ENCODE peak calls at places on chromosome 20, in six cellular contexts. B is A673; A is mammary epithelial cell; N is NT2/D1; T is CD4-positive, CD25-positive, alpha-beta regulatory T cell; H is hepatocyte. R is an unnamed sample. For H3K9me3, the result is how much of the 10 kb centered on the place peaks cover.

GRCh38 chr20:2741463-2741862 is 48.9 kb downstream of the EBF4 start:
- DNase-seq in B (no peak), A (no peak), N (no peak), T (no peak), H (no peak), R (no peak)

GRCh38 chr20:4886771-4887527 is 114.4 kb downstream of the SLC23A2 start:
- DNase-seq in B (no peak), A (no peak), N (no peak), T (no peak), H (no peak), R (no peak)

GRCh38 chr20:32281711-32282110 is 4.3 kb downstream of the KIF3B start:
- DNase-seq in B (no peak), A (no peak), N (no peak), T (no peak), H (no peak), R (no peak)

GRCh38 chr20:21826946-21827345 is 121.5 kb downstream of the PAX1 start:
- DNase-seq in B (no peak), A (no peak), N (peak), T (no peak), H (no peak), R (no peak)

GRCh38 chr20:57847104-57847503 is 137.3 kb upstream of the PMEPA1 start:
- DNase-seq in B (no peak), A (no peak), N (no peak), T (no peak), H (no peak), R (no peak)

GRCh38 chr20:23596856-23597255 is 8.9 kb downstream of the CST9 start:
- DNase-seq in B (peak), A (peak), N (no peak), T (no peak), H (no peak), R (no peak)

GRCh38 chr20:32820000-32820697 is 395 bp downstream of the MAPRE1 start:
- DNase-seq in B (peak), A (no peak), N (no peak), T (peak), H (peak), R (no peak)

GRCh38 chr20:21125849-21126840 is at the start of gene KIZ:
- DNase-seq in B (peak), A (peak), N (peak), T (peak), H (peak), R (peak)

GRCh38 chr20:50478162-50479036 is 31.8 kb upstream of the PTPN1 start:
- DNase-seq in B (peak), A (peak), N (peak), T (peak), H (peak), R (peak)

GRCh38 chr20:20203784-20204183 is 151.5 kb downstream of the CFAP61 start:
- DNase-seq in B (no peak), A (no peak), N (no peak), T (no peak), H (no peak), R (no peak)

GRCh38 chr20:10505320-10506226 is 70.5 kb downstream of the SLX4IP start:
- DNase-seq in B (no peak), A (no peak), N (no peak), T (no peak), H (peak), R (no peak)

GRCh38 chr20:40481743-40482458 is 207.1 kb downstream of the MAFB start:
- DNase-seq in B (no peak), A (no peak), N (no peak), T (no peak), H (no peak), R (no peak)

GRCh38 chr20:53738039-53738944 is 144.7 kb upstream of the ZNF217 start:
- DNase-seq in B (peak), A (peak), N (peak), T (no peak), H (peak), R (no peak)

GRCh38 chr20:3836132-3836531 is 10.5 kb upstream of the MAVS start:
- DNase-seq in B (no peak), A (no peak), N (no peak), T (no peak), H (no peak), R (no peak)

GRCh38 chr20:47456952-47457724 is 44.5 kb upstream of the NCOA3 start:
- DNase-seq in B (no peak), A (peak), N (no peak), T (no peak), H (no peak), R (no peak)

GRCh38 chr20:50295762-50296449 is 105.3 kb downstream of the CEBPB start:
- DNase-seq in B (no peak), A (no peak), N (no peak), T (no peak), H (no peak), R (no peak)

GRCh38 chr20:23178806-23179205 is 92.7 kb upstream of the CD93 start:
- DNase-seq in B (no peak), A (no peak), N (no peak), T (no peak), H (no peak), R (no peak)

GRCh38 chr20:58374906-58375760 is 13.9 kb upstream of the VAPB start:
- DNase-seq in B (peak), A (no peak), N (peak), T (no peak), H (peak), R (peak)

GRCh38 chr20:44720617-44720993 is 5.4 kb downstream of the CCN5 start:
- DNase-seq in B (peak), A (no peak), N (no peak), T (no peak), H (no peak), R (no peak)

GRCh38 chr20:9741996-9742395 is 96.9 kb downstream of the PAK5 start:
- DNase-seq in B (no peak), A (no peak), N (no peak), T (no peak), H (no peak), R (no peak)

GRCh38 chr20:60295214-60295613 is 337.0 kb downstream of the CDH26 start:
- DNase-seq in B (no peak), A (peak), N (no peak), T (no peak), H (no peak), R (no peak)

GRCh38 chr20:57653546-57653900 is 33.3 kb upstream of the ZBP1 start:
- DNase-seq in B (no peak), A (no peak), N (no peak), T (no peak), H (peak), R (no peak)

GRCh38 chr20:46797201-46797600 is 87.8 kb downstream of the SLC2A10 start:
- DNase-seq in B (no peak), A (no peak), N (no peak), T (no peak), H (no peak), R (no peak)

GRCh38 chr20:32062776-32063170 is 10.7 kb downstream of the HCK start:
- DNase-seq in B (no peak), A (no peak), N (no peak), T (no peak), H (no peak), R (no peak)

GRCh38 chr20:42392417-42392816 is 774.2 kb upstream of the CHD6 start:
- DNase-seq in B (no peak), A (no peak), N (no peak), T (no peak), H (no peak), R (no peak)

GRCh38 chr20:49323622-49324238 is 45.9 kb upstream of the ZNFX1 start:
- DNase-seq in B (peak), A (peak), N (no peak), T (no peak), H (peak), R (no peak)

GRCh38 chr20:23200914-23201313 is 114.8 kb upstream of the CD93 start:
- DNase-seq in B (peak), A (peak), N (peak), T (no peak), H (peak), R (peak)

GRCh38 chr20:61595216-61595615 is 343.2 kb downstream of the CDH4 start:
- DNase-seq in B (no peak), A (no peak), N (no peak), T (no peak), H (no peak), R (no peak)

GRCh38 chr20:62023935-62024334 is 41.7 kb downstream of the TAF4 start:
- DNase-seq in B (no peak), A (no peak), N (no peak), T (no peak), H (no peak), R (no peak)

GRCh38 chr20:35618372-35619131 is 2.9 kb downstream of the SPAG4 start:
- DNase-seq in B (peak), A (peak), N (no peak), T (peak), H (no peak), R (no peak)

GRCh38 chr20:8223096-8223870 is 91.2 kb downstream of the PLCB1 start:
- DNase-seq in B (no peak), A (no peak), N (no peak), T (no peak), H (no peak), R (no peak)

GRCh38 chr20:47790032-47790965 is 5.0 kb upstream of the SULF2 start:
- DNase-seq in B (no peak), A (peak), N (no peak), T (no peak), H (peak), R (no peak)

GRCh38 chr20:19973920-19974620 is 43.1 kb upstream of the NAA20 start:
- DNase-seq in B (peak), A (peak), N (no peak), T (no peak), H (peak), R (no peak)

GRCh38 chr20:32649697-32650471 is 23.9 kb downstream of the C20orf203 start:
- DNase-seq in B (no peak), A (no peak), N (no peak), T (no peak), H (peak), R (no peak)

GRCh38 chr20:36969050-36969449 is 17.5 kb upstream of the SAMHD1 start:
- DNase-seq in B (no peak), A (no peak), N (no peak), T (no peak), H (no peak), R (no peak)

GRCh38 chr20:36969478-36970186 is 18.1 kb upstream of the SAMHD1 start:
- DNase-seq in B (no peak), A (no peak), N (no peak), T (no peak), H (no peak), R (no peak)

GRCh38 chr20:36971103-36971502 is 19.6 kb upstream of the SAMHD1 start:
- DNase-seq in B (no peak), A (no peak), N (no peak), T (no peak), H (no peak), R (no peak)

DNA sequence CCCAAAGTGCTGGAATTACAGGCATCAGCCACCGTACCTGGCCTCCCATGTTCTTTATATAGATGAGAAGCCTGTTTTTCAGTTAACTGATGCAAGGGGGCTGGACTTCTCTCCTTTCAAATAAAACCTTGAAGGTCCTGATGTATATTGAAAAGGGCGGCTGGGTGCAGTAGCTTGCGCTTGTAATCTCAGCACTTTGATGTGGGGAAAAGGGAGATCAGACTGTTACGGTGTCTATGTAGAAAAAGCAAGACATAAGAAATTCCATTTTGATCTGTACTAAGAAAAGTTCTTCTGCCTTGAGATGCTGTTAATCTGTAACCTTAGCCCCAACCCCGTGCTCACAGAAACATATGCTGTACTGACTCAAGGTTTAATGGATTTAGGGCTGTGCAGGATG is 16.1 kb upstream of the SAMHD1 start:
- DNase-seq in B (no peak), A (no peak), N (no peak), T (no peak), H (no peak), R (no peak)
- H3K9me3 ChIP-seq in B (under half), A (under half), N (under half), T (under half), H (under half), R (under half)

DNA sequence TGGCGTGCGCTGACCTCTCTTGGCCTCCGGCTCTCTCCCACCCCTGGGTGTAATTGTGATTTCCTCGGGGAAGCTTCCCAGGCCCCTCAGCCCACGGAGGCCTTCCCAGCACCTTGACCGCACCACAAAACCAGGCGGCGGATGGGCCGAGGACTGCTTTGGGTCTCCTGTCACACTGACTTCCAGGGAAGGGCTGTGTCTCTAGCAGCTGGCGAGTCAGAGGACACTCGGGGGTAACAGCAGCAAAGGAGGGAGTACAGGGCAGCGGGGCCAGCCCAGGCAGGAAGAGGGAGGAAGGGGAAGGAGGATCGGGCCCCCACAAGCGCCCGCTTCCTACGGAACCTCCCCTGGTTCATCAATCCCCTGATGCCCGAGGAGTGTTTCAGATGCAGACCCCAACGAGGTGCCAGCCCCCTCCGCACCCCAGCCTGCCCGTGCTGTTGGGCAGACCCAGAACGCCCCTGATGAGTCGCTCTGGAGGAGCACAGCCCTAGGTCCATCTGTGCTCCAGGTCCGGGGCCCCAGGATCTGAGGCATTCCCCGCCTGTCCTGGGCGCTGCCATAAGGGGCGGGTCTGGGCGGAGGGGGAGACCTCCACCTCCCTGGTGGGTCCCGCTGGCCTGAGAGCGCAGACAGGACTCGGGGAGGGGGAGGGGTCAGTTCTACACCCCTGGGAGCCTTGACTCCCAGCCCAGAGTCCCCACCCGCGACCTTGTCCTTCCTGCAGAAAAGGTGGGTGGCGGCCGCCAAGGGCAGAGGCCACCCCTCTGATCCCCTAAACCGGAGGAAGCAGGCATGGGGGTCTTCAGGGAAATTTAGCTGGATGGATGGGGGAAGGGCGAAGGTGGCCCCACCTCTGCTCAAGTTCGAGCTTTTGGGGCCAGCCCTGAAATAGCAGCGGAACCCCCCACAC is 956 bp downstream of the CHRNA4 start:
- DNase-seq in B (no peak), A (no peak), N (no peak), T (no peak), H (no peak), R (no peak)
- H3K4me3 ChIP-seq in B (no peak), A (no peak), N (peak), T (no peak), H (no peak), R (peak)

GRCh38 chr20:56207656-56208055 is 40.9 kb upstream of the MC3R start:
- DNase-seq in B (no peak), A (no peak), N (no peak), T (no peak), H (no peak), R (no peak)

GRCh38 chr20:56215115-56215514 is 33.4 kb upstream of the MC3R start:
- DNase-seq in B (no peak), A (no peak), N (no peak), T (no peak), H (no peak), R (no peak)

GRCh38 chr20:56211051-56211450 is 37.5 kb upstream of the MC3R start:
- DNase-seq in B (no peak), A (no peak), N (no peak), T (no peak), H (no peak), R (no peak)

GRCh38 chr20:56208121-56208520 is 40.4 kb upstream of the MC3R start:
- DNase-seq in B (no peak), A (no peak), N (no peak), T (no peak), H (no peak), R (no peak)

GRCh38 chr20:56212071-56212470 is 36.5 kb upstream of the MC3R start:
- DNase-seq in B (no peak), A (no peak), N (no peak), T (no peak), H (no peak), R (no peak)
- H3K9me3 ChIP-seq in B (under half), A (under half), N (under half), T (under half), H (under half), R (under half)

GRCh38 chr20:11686900-11687543 is 230.7 kb upstream of the BTBD3 start:
- DNase-seq in B (peak), A (peak), N (no peak), T (no peak), H (peak), R (no peak)

GRCh38 chr20:11686195-11686594 is 231.5 kb upstream of the BTBD3 start:
- DNase-seq in B (no peak), A (no peak), N (no peak), T (no peak), H (no peak), R (no peak)

GRCh38 chr20:11691766-11692165 is 225.9 kb upstream of the BTBD3 start:
- DNase-seq in B (no peak), A (no peak), N (no peak), T (no peak), H (no peak), R (no peak)

GRCh38 chr20:11689262-11689661 is 228.4 kb upstream of the BTBD3 start:
- DNase-seq in B (no peak), A (no peak), N (no peak), T (no peak), H (no peak), R (no peak)

GRCh38 chr20:11687546-11688292 is 230.0 kb upstream of the BTBD3 start:
- DNase-seq in B (no peak), A (no peak), N (no peak), T (no peak), H (peak), R (no peak)
- H3K4me3 ChIP-seq in B (no peak), A (no peak), N (no peak), T (no peak), H (peak), R (peak)

DNA sequence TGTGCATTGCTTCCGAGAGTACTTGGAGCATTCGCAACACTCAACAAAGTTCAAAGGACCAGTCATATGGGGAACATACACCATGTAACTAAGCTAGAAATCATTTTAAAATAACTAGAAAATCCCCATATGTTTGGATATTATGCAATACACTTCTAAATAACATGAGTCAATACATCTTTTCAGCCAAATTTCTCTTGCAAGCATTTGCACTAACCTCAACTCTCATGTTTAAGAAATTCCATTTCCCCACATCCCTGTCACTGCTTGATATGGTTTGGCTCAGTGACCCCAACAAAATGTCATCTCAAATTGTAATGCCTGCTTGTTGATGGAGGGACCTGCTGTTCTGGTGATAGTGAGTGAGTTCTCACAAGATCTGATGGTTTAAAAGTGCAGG is 85.7 kb upstream of the CST7 start:
- DNase-seq in B (no peak), A (peak), N (no peak), T (no peak), H (no peak), R (no peak)
- H3K9me3 ChIP-seq in B (under half), A (under half), N (under half), T (under half), H (under half), R (under half)

GRCh38 chr20:63154395-63154794 is 61.5 kb downstream of the YTHDF1 start:
- DNase-seq in B (no peak), A (no peak), N (no peak), T (no peak), H (no peak), R (no peak)

GRCh38 chr20:63150911-63151531 is 64.9 kb downstream of the YTHDF1 start:
- DNase-seq in B (no peak), A (no peak), N (no peak), T (no peak), H (no peak), R (no peak)

GRCh38 chr20:63153254-63154221 is 62.4 kb downstream of the YTHDF1 start:
- DNase-seq in B (no peak), A (no peak), N (no peak), T (no peak), H (no peak), R (no peak)

GRCh38 chr20:63151554-63152321 is 64.2 kb downstream of the YTHDF1 start:
- DNase-seq in B (no peak), A (no peak), N (no peak), T (no peak), H (no peak), R (no peak)

DNA sequence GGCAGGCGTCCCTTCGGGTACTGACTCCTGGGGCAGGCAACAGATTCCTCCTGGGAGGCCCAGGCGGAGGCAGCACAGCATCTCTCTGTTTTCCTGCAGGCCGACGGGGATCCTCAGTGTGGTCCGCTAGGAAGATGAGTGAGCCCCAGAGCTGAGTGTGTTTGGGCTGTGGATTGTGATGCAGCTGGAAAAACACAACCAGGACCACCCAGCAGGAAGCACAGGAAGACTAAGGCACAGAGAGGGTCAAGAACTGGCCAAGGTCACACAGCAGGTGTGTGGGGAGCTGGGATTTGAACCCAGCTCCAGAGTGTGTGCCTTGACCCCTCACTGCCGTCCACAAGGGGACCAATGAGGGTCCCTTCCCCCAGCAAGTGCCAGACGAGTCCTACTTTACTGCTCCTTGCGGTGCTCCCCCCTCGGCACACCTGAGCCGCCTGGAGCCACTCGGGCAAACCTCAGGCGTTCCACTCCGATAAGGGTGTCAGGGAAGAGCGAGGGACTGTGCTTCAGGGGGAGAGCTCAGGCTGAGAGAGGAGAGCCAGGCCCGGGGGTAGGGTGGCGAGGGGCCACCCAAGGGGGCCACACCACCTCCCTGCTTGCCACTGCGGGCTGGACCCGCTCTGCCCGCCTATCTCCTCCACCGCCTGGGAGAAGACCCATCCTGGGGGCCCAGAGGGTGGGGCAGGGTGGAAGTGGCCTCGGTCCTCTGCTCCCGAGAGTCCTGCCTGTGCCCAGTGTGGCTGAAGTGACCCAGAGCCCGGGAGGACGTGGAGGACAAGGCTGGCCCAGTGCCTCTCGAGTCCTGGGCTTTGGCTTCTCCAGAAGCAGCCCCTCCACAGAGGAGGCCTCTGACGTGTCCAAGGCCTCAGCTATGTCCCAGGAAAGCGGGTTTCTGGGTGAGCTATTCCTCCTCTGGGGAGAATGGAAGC is 63.3 kb downstream of the YTHDF1 start:
- DNase-seq in B (no peak), A (no peak), N (no peak), T (no peak), H (no peak), R (no peak)
- H3K4me3 ChIP-seq in B (no peak), A (no peak), N (no peak), T (no peak), H (no peak), R (no peak)

GRCh38 chr20:791056-791455 is 22.8 kb upstream of the SLC52A3 start:
- DNase-seq in B (no peak), A (no peak), N (no peak), T (no peak), H (no peak), R (no peak)
- H3K9me3 ChIP-seq in B (under half), A (under half), N (under half), T (under half), H (under half), R (under half)